ENCODE peak calls at places on chromosomes 4 and X, in five cellular contexts. Y is activated CD8-positive, alpha-beta T cell treated with anti-CD3 and anti-CD28 coated beads for 36 hours; E is cardiac fibroblast; R is HS-5; P is SW 1271. G is an unnamed sample.

GRCh38 chrX:33339219-33339618 is 127.9 kb upstream of the DMD start:
- DNase-seq in Y (no peak), P (no peak), E (peak; percentile 0), R (no peak), G (no peak)

GRCh38 chr4:52655505-52655904 is 3.6 kb downstream of the USP46 start:
- DNase-seq in E (peak; percentile 54), P (no peak), Y (no peak), R (no peak), G (no peak)

GRCh38 chr4:109996531-109996930 is 83.8 kb downstream of the EGF start:
- DNase-seq in E (no peak), Y (no peak), P (no peak), R (no peak), G (no peak)

GRCh38 chrX:36961590-36961989 is 46.6 kb upstream of the FAM47C start:
- DNase-seq in P (no peak), R (no peak), E (no peak), Y (no peak), G (no peak)

GRCh38 chrX:95764972-95765451 is 919.6 kb upstream of the DIAPH2 start:
- DNase-seq in Y (no peak), E (peak; percentile 52), P (no peak), R (no peak), G (no peak)

GRCh38 chrX:23784487-23785301 is 1.7 kb downstream of the SAT1 start:
- DNase-seq in Y (no peak), E (peak; percentile 82), P (peak; percentile 20), R (peak; percentile 56), G (no peak)

GRCh38 chr4:139735381-139736256 is 70.0 kb downstream of the MGST2 start:
- DNase-seq in R (no peak), Y (peak; percentile 13), E (peak; percentile 22), P (no peak), G (no peak)

GRCh38 chrX:11562570-11562969 is 103.2 kb downstream of the ARHGAP6 start:
- DNase-seq in P (no peak), R (no peak), E (no peak), Y (no peak), G (no peak)

GRCh38 chr4:52093466-52093865 is 42.4 kb downstream of the SPATA18 start:
- DNase-seq in E (no peak), Y (no peak), P (no peak), R (no peak), G (no peak)

GRCh38 chrX:129445436-129445835 is 77.9 kb downstream of the SMARCA1 start:
- DNase-seq in P (no peak), E (no peak), R (no peak), Y (no peak), G (no peak)

GRCh38 chr4:151653548-151653918 is 107.3 kb downstream of the GATB start:
- DNase-seq in P (no peak), R (peak; percentile 2), E (no peak), Y (no peak), G (no peak)

GRCh38 chr4:3875466-3875865 is 109.3 kb downstream of the ADRA2C start:
- DNase-seq in P (no peak), E (no peak), R (no peak), Y (no peak), G (no peak)

GRCh38 chrX:42714981-42715688 is 62.8 kb downstream of the PPP1R2C start:
- DNase-seq in Y (peak; percentile 60), E (no peak), R (no peak), P (no peak), G (no peak)

GRCh38 chrX:134019567-134020206 is 34.3 kb upstream of the GPC3 start:
- DNase-seq in E (no peak), P (no peak), R (no peak), Y (no peak), G (no peak)

GRCh38 chr4:41541697-41542096 is 3.7 kb downstream of the LIMCH1 start:
- DNase-seq in Y (no peak), E (peak; percentile 52), R (no peak), P (no peak), G (no peak)